ENCODE peak calls at places on chromosomes 12 and 14, in ten cellular contexts. S is OCI-LY7; U is A549; O is CD8-positive, alpha-beta T cell; C is heart right ventricle; E is PC-3; I is MM.1S; J is small intestine; R is CD8-positive, alpha-beta memory T cell; Y is IMR-90. B is an unnamed sample. For H3K9me3, the result is how much of the 10 kb centered on the place peaks cover.

GRCh38 chr12:29314421-29314820 is 66.6 kb downstream of the ERGIC2 start:
- DNase-seq in S (no peak), Y (no peak), U (no peak), R (no peak), C (no peak), E (no peak), O (no peak), I (no peak), J (no peak), B (no peak)

GRCh38 chr12:43805149-43805856 is 814 bp downstream of the TWF1 start:
- DNase-seq in S (peak), U (peak), I (peak), C (no peak), Y (no peak), R (peak), J (peak), O (no peak), E (no peak), B (peak)

GRCh38 chr12:54521291-54522062 is 23.9 kb downstream of the NCKAP1L start:
- DNase-seq in R (no peak), J (no peak), E (no peak), S (no peak), I (no peak), O (no peak), Y (no peak), C (no peak), U (no peak), B (no peak)

GRCh38 chr12:16323010-16323409 is 24.4 kb upstream of the MGST1 start:
- DNase-seq in O (no peak), J (no peak), Y (peak), C (no peak), S (no peak), U (no peak), E (peak), R (no peak), I (no peak), B (no peak)

GRCh38 chr12:69927145-69927544 is 102.1 kb downstream of the MYRFL start:
- DNase-seq in C (no peak), S (peak), R (no peak), J (no peak), I (no peak), O (no peak), U (no peak), Y (no peak), E (no peak), B (no peak)

GRCh38 chr12:120229071-120229582 is 28.2 kb upstream of the RPLP0 start:
- DNase-seq in C (no peak), R (no peak), O (no peak), S (peak), U (peak), E (peak), Y (no peak), I (no peak), J (peak), B (no peak)

GRCh38 chr14:78637903-78638302 is 467.7 kb downstream of the NRXN3 start:
- DNase-seq in O (no peak), I (no peak), E (no peak), S (no peak), U (no peak), R (no peak), C (no peak), Y (no peak), J (no peak), B (no peak)

GRCh38 chr14:75609606-75610476 is 31.4 kb downstream of the FLVCR2 start:
- DNase-seq in R (no peak), I (no peak), J (no peak), E (no peak), U (no peak), S (no peak), Y (no peak), O (no peak), C (no peak), B (no peak)

GRCh38 chr12:91918431-91918830 is 227.2 kb downstream of the BTG1 start:
- DNase-seq in C (no peak), O (no peak), J (no peak), Y (no peak), E (no peak), R (no peak), S (no peak), U (no peak), I (no peak), B (no peak)

GRCh38 chr12:121774968-121775474 is 18.5 kb downstream of the RHOF start:
- DNase-seq in I (no peak), C (no peak), E (no peak), Y (no peak), O (no peak), J (no peak), S (no peak), U (no peak), R (no peak), B (no peak)

GRCh38 chr14:59755388-59755787 is 115.2 kb downstream of the RTN1 start:
- DNase-seq in C (no peak), R (no peak), J (no peak), O (no peak), I (no peak), E (no peak), S (no peak), Y (no peak), U (no peak), B (no peak)

GRCh38 chr12:98973395-98973794 is 328.3 kb downstream of the APAF1 start:
- DNase-seq in U (peak), O (no peak), Y (no peak), S (no peak), R (no peak), E (peak), J (no peak), I (peak), C (no peak), B (no peak)

GRCh38 chr14:35689000-35689460 is 120.1 kb downstream of the RALGAPA1 start:
- DNase-seq in C (no peak), J (no peak), U (no peak), E (no peak), O (no peak), I (no peak), S (no peak), Y (no peak), R (no peak), B (peak)

GRCh38 chr14:28361486-28361885 is 405.1 kb upstream of the FOXG1 start:
- DNase-seq in C (no peak), E (no peak), R (no peak), S (no peak), J (no peak), Y (no peak), O (no peak), U (peak), I (no peak), B (no peak)
- H3K9me3 ChIP-seq in C (half or more), E (under half), R (under half), S (under half), J (under half), Y (under half), O (under half), U (under half), I (under half), B (under half)

DNA sequence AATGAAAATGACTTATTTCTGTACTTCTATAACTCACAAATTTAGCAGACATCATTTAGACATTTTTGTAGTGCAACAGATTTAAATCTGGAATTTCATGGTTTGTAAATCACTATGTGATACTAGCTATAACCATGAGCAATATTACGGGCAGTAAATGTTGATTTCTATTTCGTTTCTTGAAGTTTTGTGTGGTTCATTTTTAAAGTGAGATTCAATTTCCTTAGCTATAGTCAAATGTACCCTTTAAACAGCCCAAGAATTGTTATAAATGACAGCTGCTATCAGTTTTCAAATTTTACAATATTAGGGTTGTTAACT is 30.2 kb downstream of the NUDT4 start:
- DNase-seq in I (no peak), S (no peak), E (no peak), U (no peak), O (no peak), Y (no peak), R (no peak), J (no peak), C (no peak), B (no peak)
- H3K4me3 ChIP-seq in I (no peak), S (no peak), E (no peak), U (no peak), O (no peak), Y (no peak), R (no peak), J (no peak), C (no peak), B (no peak)

GRCh38 chr12:34602213-34602940 is 580.1 kb downstream of the ALG10 start:
- DNase-seq in R (no peak), U (no peak), I (no peak), S (no peak), C (no peak), O (no peak), Y (no peak), E (no peak), J (no peak), B (no peak)

GRCh38 chr12:34603382-34604035 is 581.2 kb downstream of the ALG10 start:
- DNase-seq in C (no peak), S (no peak), Y (no peak), O (no peak), E (no peak), J (no peak), R (no peak), I (no peak), U (no peak), B (no peak)

GRCh38 chr12:34600592-34601462 is 578.5 kb downstream of the ALG10 start:
- DNase-seq in I (no peak), Y (no peak), E (no peak), O (no peak), U (no peak), R (no peak), J (no peak), S (no peak), C (no peak), B (no peak)

GRCh38 chr12:34599530-34600513 is 577.5 kb downstream of the ALG10 start:
- DNase-seq in E (no peak), S (no peak), C (peak), O (no peak), J (no peak), R (no peak), U (no peak), I (no peak), Y (no peak), B (no peak)

DNA sequence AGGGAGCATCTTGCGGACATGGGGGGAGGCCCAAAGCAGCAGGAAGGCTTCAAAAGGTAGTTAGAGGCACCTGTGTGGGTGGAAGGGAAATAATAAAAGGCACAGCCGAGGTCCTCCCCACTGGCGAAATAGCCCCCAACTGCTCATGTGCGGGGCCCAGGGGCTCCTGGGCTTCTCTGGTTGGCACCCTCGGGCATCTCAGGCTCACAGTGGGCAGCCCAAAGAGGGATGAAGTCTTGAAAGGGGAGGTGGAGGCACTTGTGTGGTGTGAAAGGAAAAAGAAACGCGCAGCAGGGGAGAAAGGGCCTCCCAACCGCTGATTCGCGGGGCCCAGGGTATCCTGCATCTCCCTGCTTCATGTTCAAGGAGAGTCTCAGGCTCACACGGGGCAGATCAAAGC is 579.4 kb downstream of the ALG10 start:
- DNase-seq in R (no peak), S (no peak), J (no peak), Y (no peak), U (no peak), E (no peak), C (no peak), I (no peak), O (no peak), B (no peak)
- H3K9me3 ChIP-seq in R (under half), S (under half), J (under half), Y (half or more), U (under half), E (under half), C (half or more), I (under half), O (under half), B (half or more)

GRCh38 chr12:22893878-22894277 is 268.9 kb downstream of the ETNK1 start:
- DNase-seq in U (no peak), J (peak), I (no peak), R (no peak), C (no peak), Y (no peak), O (no peak), S (no peak), E (no peak), B (no peak)
- H3K4me3 ChIP-seq in U (no peak), J (no peak), I (no peak), R (no peak), C (no peak), Y (no peak), O (no peak), S (no peak), E (no peak), B (no peak)

GRCh38 chr12:88185279-88185678 is 43.2 kb downstream of the TMTC3 start:
- DNase-seq in U (no peak), C (no peak), Y (no peak), J (no peak), O (no peak), S (no peak), I (no peak), E (no peak), R (no peak), B (no peak)

GRCh38 chr12:88181881-88182280 is 39.8 kb downstream of the TMTC3 start:
- DNase-seq in E (no peak), J (peak), I (no peak), O (no peak), S (no peak), R (no peak), C (no peak), Y (no peak), U (no peak), B (no peak)

GRCh38 chr12:88179436-88180014 is 37.4 kb downstream of the TMTC3 start:
- DNase-seq in C (no peak), I (no peak), U (no peak), S (no peak), J (no peak), Y (no peak), R (no peak), O (no peak), E (no peak), B (no peak)

GRCh38 chr12:88184196-88184595 is 42.1 kb downstream of the TMTC3 start:
- DNase-seq in Y (no peak), R (no peak), O (no peak), E (no peak), U (no peak), I (no peak), J (no peak), S (no peak), C (no peak), B (no peak)

GRCh38 chr12:88182431-88182830 is 40.3 kb downstream of the TMTC3 start:
- DNase-seq in U (no peak), C (no peak), Y (no peak), J (no peak), I (no peak), S (no peak), E (peak), R (no peak), O (no peak), B (no peak)
- H3K9me3 ChIP-seq in U (under half), C (under half), Y (under half), J (under half), I (under half), S (under half), E (under half), R (under half), O (under half), B (under half)

GRCh38 chr12:113143959-113144358 is 5.6 kb upstream of the CFAP73 start:
- DNase-seq in U (no peak), O (no peak), J (no peak), Y (no peak), R (no peak), C (no peak), I (no peak), S (no peak), E (no peak), B (no peak)
- H3K4me3 ChIP-seq in U (no peak), O (no peak), J (no peak), Y (no peak), R (no peak), C (no peak), I (no peak), S (no peak), E (no peak), B (no peak)